ENCODE peak calls at places on chromosomes 12 and 14, in ten cellular contexts. C is PC-9, M is adrenal gland, G is GM20000, E is ascending aorta, P is left lung, N is GM12865, L is heart right ventricle, Y is transverse colon, T is foreskin fibroblast. A is an unnamed sample.

GRCh38 chr12:45878630-45879255 is 111.6 kb downstream of the SCAF11 start:
- DNase-seq in C (no peak), M (no peak), G (no peak), E (no peak), P (no peak), N (no peak), L (no peak), Y (no peak), T (no peak), A (no peak)

GRCh38 chr14:49417790-49418189 is 168.4 kb downstream of the RPS29 start:
- DNase-seq in C (no peak), M (no peak), G (no peak), E (no peak), P (no peak), N (no peak), L (no peak), Y (no peak), T (no peak), A (no peak)

GRCh38 chr12:124392991-124393790 is 98.3 kb downstream of the RFLNA start:
- DNase-seq in C (peak; percentile 90), M (peak; percentile 97), G (no peak), E (peak; percentile 96), P (peak; percentile 91), N (no peak), L (peak; percentile 90), Y (peak; percentile 87), T (peak; percentile 75), A (no peak)

GRCh38 chr12:121770388-121770787 is 23.1 kb downstream of the RHOF start:
- DNase-seq in C (no peak), M (no peak), G (no peak), E (no peak), P (no peak), N (no peak), L (no peak), Y (no peak), T (no peak), A (no peak)

GRCh38 chr12:31868980-31869379 is 90.2 kb upstream of the RESF1 start:
- DNase-seq in C (no peak), M (peak; percentile 85), G (no peak), E (no peak), P (no peak), N (peak; percentile 9), L (peak; percentile 69), Y (no peak), T (peak; percentile 37), A (no peak)

GRCh38 chr14:105426416-105427130 is 6.9 kb downstream of the MTA1 start:
- DNase-seq in C (no peak), M (no peak), G (no peak), E (no peak), P (peak; percentile 52), N (no peak), L (no peak), Y (no peak), T (no peak), A (no peak)

GRCh38 chr12:79935624-79936040 is 735 bp upstream of the PPP1R12A start:
- DNase-seq in C (no peak), M (no peak), G (peak; percentile 9), E (no peak), P (no peak), N (peak; percentile 70), L (no peak), Y (peak; percentile 30), T (peak; percentile 3), A (no peak)

GRCh38 chr12:40469736-40470135 is 222.5 kb upstream of the CNTN1 start:
- DNase-seq in C (no peak), M (no peak), G (no peak), E (no peak), P (no peak), N (no peak), L (no peak), Y (no peak), T (no peak), A (no peak)

GRCh38 chr14:77067632-77068514 is 30.2 kb upstream of the CIPC start:
- DNase-seq in C (peak; percentile 74), M (peak; percentile 82), G (peak; percentile 58), E (peak; percentile 84), P (peak; percentile 87), N (peak; percentile 68), L (peak; percentile 63), Y (peak; percentile 78), T (peak; percentile 60), A (peak; percentile 72)

GRCh38 chr14:105908481-105908911 is 382.1 kb downstream of the TMEM121 start:
- DNase-seq in C (no peak), M (no peak), G (peak; percentile 56), E (no peak), P (peak; percentile 69), N (no peak), L (no peak), Y (peak; percentile 18), T (no peak), A (no peak)

GRCh38 chr14:45891417-45892080 is 638.5 kb upstream of the MIS18BP1 start:
- DNase-seq in C (no peak), M (peak; percentile 25), G (no peak), E (no peak), P (peak; percentile 54), N (no peak), L (no peak), Y (peak; percentile 73), T (no peak), A (peak; percentile 58)

GRCh38 chr12:109932878-109933503 is 32.9 kb downstream of the TCHP start:
- DNase-seq in C (no peak), M (peak; percentile 58), G (no peak), E (no peak), P (no peak), N (no peak), L (peak; percentile 72), Y (no peak), T (no peak), A (no peak)

GRCh38 chr12:28611501-28611900 is 421.2 kb downstream of the CCDC91 start:
- DNase-seq in C (peak; percentile 38), M (no peak), G (no peak), E (no peak), P (no peak), N (no peak), L (no peak), Y (peak; percentile 31), T (no peak), A (no peak)

GRCh38 chr12:83739602-83740001 is 1052.9 kb downstream of the TMTC2 start:
- DNase-seq in C (no peak), M (no peak), G (no peak), E (no peak), P (no peak), N (no peak), L (peak; percentile 22), Y (no peak), T (no peak), A (no peak)

GRCh38 chr12:60819794-60820193 is 1224.0 kb downstream of the SLC16A7 start:
- DNase-seq in C (no peak), M (no peak), G (no peak), E (no peak), P (no peak), N (no peak), L (no peak), Y (no peak), T (no peak), A (no peak)

GRCh38 chr12:60822601-60823000 is 1226.8 kb downstream of the SLC16A7 start:
- DNase-seq in C (no peak), M (no peak), G (no peak), E (no peak), P (no peak), N (no peak), L (no peak), Y (no peak), T (no peak), A (no peak)
- TF ChIP-seq CTCF in C (no peak), M (no peak), G (no peak), E (no peak), P (no peak), N (no peak), L (no peak), Y (no peak), T (no peak), A (no peak)

GRCh38 chr14:99137001-99137700 is 134.8 kb downstream of the BCL11B start:
- DNase-seq in C (no peak), M (no peak), G (no peak), E (peak; percentile 34), P (no peak), N (no peak), L (no peak), Y (no peak), T (no peak), A (no peak)
- TF ChIP-seq CTCF in C (no peak), M (no peak), G (no peak), E (no peak), P (no peak), N (no peak), L (no peak), Y (no peak), T (no peak), A (no peak)

DNA sequence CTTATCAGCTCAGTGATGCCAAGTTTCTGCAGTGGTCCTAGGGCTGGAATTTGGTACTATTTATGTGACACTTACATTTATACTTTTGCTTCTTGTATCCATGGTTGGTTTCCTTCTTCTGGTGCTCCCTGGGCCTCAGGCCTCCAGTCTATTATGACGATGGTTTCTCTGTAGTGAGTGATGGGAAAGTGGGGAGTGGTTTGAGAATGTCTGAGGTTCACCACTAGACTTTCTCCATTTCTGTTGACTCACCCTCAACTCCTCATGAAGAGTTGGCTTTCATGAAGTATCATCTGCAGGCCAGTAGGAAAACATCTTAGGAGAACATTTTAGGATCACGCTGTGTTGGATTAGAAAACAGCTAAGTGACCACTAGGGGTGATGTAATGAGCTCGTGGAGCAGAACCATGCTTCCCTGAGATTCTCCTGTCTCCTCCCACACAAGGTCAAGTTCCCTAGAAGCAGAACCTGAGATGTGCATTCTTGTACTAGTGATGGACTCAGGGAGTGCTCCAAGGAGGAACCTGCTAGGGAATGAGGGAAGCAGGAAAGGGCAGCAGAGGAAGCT is 32.1 kb downstream of the RPH3A start:
- DNase-seq in C (no peak), M (no peak), G (no peak), E (no peak), P (no peak), N (no peak), L (no peak), Y (no peak), T (no peak), A (no peak)
- TF ChIP-seq CTCF in C (no peak), M (no peak), G (no peak), E (no peak), P (no peak), N (no peak), L (no peak), Y (no peak), T (no peak), A (peak; percentile 13)

DNA sequence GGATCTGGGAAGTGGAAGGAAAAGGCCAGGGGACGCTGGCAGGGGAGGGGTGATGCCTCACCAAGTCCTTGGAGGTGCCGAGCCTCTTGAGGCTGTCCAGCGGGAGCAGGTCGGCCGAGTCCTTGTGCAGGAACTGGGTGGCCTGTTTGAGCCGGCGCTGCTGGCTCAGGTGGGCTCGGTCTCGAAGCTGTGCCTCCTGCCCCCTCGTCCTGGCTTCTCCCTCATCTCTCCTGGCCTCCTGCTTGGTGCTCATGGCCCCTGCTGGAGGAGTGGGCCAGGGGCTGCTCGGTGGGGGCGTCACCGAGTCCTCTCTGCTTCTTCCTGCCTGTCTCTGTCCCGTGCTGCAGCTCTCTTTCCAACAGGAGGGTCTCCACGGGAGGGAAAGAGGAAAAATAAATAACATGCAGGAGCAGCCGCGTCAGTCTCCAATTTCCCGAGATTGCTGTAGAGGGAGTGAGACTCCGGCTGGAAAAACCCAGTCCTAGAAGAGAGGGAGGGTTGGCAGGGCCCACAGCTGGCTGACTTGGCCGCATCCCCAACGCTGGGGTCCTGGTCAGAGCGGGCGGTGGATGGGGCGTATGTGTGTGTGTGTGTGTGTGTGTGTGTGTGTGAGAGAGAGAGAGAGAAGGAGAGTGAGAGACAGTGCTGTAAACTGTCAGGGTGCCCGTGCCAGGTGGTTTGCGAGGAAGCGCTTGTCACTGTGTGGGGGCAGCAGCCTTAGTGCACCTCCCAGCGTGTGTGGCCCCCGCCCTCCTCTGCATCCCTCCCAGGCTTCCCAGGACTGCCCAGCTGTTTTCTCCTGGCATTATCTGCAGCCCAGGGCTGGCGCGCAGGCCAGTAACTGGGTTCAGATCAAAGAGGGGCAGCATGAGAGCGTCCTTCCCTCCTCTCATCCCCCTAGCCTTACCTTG is at the start of gene NRIP2:
- DNase-seq in C (no peak), M (peak; percentile 42), G (no peak), E (no peak), P (no peak), N (no peak), L (peak; percentile 40), Y (no peak), T (peak; percentile 21), A (peak; percentile 50)
- TF ChIP-seq CTCF in C (no peak), M (no peak), G (no peak), E (no peak), P (no peak), N (no peak), L (no peak), Y (no peak), T (no peak), A (no peak)